ENCODE peak calls at places on chromosome 14, in seven cellular contexts. N, V, D, R, W, Z and A are unnamed samples.

GRCh38 chr14:69613312-69614073 is 2.1 kb downstream of the SUSD6 start:
- DNase-seq in D (no peak), N (no peak), R (no peak), V (no peak), W (no peak), Z (no peak), A (no peak)

GRCh38 chr14:54893151-54893760 is 9.4 kb downstream of the GCH1 start:
- DNase-seq in R (peak), N (peak), V (no peak), Z (peak), D (no peak), W (no peak), A (peak)

GRCh38 chr14:96304956-96305355 is 48.9 kb downstream of the BDKRB1 start:
- DNase-seq in N (no peak), W (no peak), V (no peak), R (peak), D (no peak), Z (no peak), A (no peak)

GRCh38 chr14:96280104-96280503 is 24.1 kb downstream of the BDKRB1 start:
- DNase-seq in R (no peak), N (no peak), W (no peak), V (no peak), D (no peak), Z (no peak), A (no peak)

GRCh38 chr14:51157012-51157411 is 62.1 kb upstream of the TRIM9 start:
- DNase-seq in R (no peak), W (no peak), N (peak), V (no peak), Z (peak), D (no peak), A (peak)

GRCh38 chr14:54785111-54785777 is 117.4 kb downstream of the GCH1 start:
- DNase-seq in N (no peak), W (no peak), R (no peak), D (no peak), Z (no peak), V (no peak), A (no peak)

GRCh38 chr14:92959189-92959531 is 36.2 kb downstream of the CHGA start:
- DNase-seq in V (no peak), R (no peak), Z (no peak), D (no peak), N (no peak), W (no peak), A (no peak)

GRCh38 chr14:55411426-55412389 is at the start of gene ATG14:
- DNase-seq in D (peak), R (peak), Z (peak), N (peak), V (peak), W (peak), A (peak)

GRCh38 chr14:101821528-101821927 is 60.0 kb downstream of the PPP2R5C start:
- DNase-seq in V (no peak), W (no peak), Z (no peak), D (no peak), N (no peak), R (no peak), A (no peak)

GRCh38 chr14:44374906-44375305 is 132.2 kb downstream of the FSCB start:
- DNase-seq in W (no peak), Z (no peak), V (no peak), D (no peak), N (no peak), R (no peak), A (no peak)

GRCh38 chr14:55533960-55534359 is 46.0 kb upstream of the KTN1 start:
- DNase-seq in Z (no peak), D (no peak), R (no peak), N (no peak), V (no peak), W (no peak), A (no peak)

GRCh38 chr14:41609704-41610183 is 3.1 kb downstream of the LRFN5 start:
- DNase-seq in Z (no peak), N (peak), R (peak), D (no peak), W (no peak), V (no peak), A (peak)

GRCh38 chr14:43540948-43541347 is 966.1 kb downstream of the FSCB start:
- DNase-seq in W (no peak), V (no peak), N (no peak), R (peak), Z (no peak), D (no peak), A (no peak)

GRCh38 chr14:81849714-81850113 is 316.1 kb upstream of the SEL1L start:
- DNase-seq in R (no peak), Z (no peak), W (no peak), V (no peak), D (no peak), N (no peak), A (no peak)